ENCODE peak calls at places on chromosomes 16 and 17, in five cellular contexts. F, Q, R, X and Y are unnamed samples. For H3K36me3, the result is how much of the 10 kb centered on the place peaks cover.

GRCh38 chr17:55717898-55718735 is 4.5 kb downstream of the TMEM100 start:
- DNase-seq in F (no peak), Q (peak), R (peak), X (peak), Y (peak)

GRCh38 chr16:66430214-66430613 is 3.1 kb downstream of the BEAN1 start:
- DNase-seq in F (no peak), Q (no peak), R (no peak), X (no peak), Y (no peak)

GRCh38 chr16:67149276-67150057 is 1.3 kb downstream of the B3GNT9 start:
- DNase-seq in F (no peak), Q (no peak), R (no peak), X (no peak), Y (peak)

GRCh38 chr17:57281887-57282653 is 25.7 kb downstream of the MSI2 start:
- DNase-seq in F (no peak), Q (no peak), R (no peak), X (no peak), Y (no peak)

GRCh38 chr16:74695450-74696422 is 4.9 kb downstream of the MLKL start:
- DNase-seq in F (peak), Q (peak), R (peak), X (peak), Y (peak)

GRCh38 chr16:13858873-13859580 is 60.9 kb upstream of the ERCC4 start:
- DNase-seq in F (no peak), Q (no peak), R (no peak), X (no peak), Y (no peak)

GRCh38 chr17:18323507-18324139 is 8.5 kb downstream of the SMCR8 start:
- DNase-seq in F (no peak), Q (no peak), R (no peak), X (no peak), Y (no peak)

GRCh38 chr16:23863511-23864422 is 28.0 kb downstream of the PRKCB start:
- DNase-seq in F (no peak), Q (no peak), R (no peak), X (no peak), Y (no peak)

GRCh38 chr17:61352408-61352770 is 47.3 kb upstream of the TBX2 start:
- DNase-seq in F (no peak), Q (no peak), R (no peak), X (no peak), Y (no peak)

GRCh38 chr17:74529243-74529642 is 2.0 kb downstream of the CD300LB start:
- DNase-seq in F (no peak), Q (no peak), R (no peak), X (no peak), Y (no peak)

GRCh38 chr16:61050547-61050946 is 985.7 kb downstream of the CDH8 start:
- DNase-seq in F (no peak), Q (peak), R (no peak), X (no peak), Y (no peak)
- H3K36me3 ChIP-seq in F (under half), Q (under half), R (under half), X (under half), Y (under half)

DNA sequence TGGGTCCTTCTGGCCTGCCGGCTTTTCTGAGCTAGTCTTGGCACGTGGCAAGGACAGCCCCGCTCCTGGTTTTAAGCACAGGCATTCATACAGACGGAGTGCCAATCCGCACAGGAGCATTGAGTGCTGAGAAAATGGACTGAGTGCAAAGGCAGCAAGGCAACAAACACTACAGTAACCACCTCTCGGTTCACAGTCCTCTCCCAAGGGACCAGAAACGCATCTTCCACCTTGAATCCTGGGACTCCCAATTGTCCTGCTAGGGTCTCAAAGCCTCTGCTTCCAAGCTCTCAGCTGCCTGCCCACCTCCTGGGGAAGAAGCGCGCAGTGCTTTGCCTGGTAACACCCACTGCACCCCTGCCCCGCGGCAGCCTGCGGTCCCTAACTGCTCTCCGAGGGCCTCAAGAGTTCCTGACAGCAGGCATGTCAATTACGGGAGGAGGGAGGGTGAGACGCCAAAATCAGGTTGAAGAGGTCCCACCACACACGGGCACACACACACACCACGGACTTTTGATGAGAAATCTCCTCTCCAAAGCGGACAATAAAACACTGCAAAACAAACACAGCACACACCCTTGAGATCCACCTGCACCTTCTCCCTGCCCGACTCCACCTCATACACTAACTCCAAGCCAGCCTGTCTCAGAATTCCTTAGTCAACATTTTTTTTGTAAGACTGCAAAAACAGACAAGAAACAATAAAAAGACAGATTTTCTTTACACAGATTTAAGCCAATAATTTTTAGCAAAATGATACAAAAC is 15.0 kb downstream of the SLC16A3 start:
- DNase-seq in F (no peak), Q (no peak), R (no peak), X (no peak), Y (no peak)
- H3K36me3 ChIP-seq in F (half or more), Q (half or more), R (half or more), X (half or more), Y (half or more)

DNA sequence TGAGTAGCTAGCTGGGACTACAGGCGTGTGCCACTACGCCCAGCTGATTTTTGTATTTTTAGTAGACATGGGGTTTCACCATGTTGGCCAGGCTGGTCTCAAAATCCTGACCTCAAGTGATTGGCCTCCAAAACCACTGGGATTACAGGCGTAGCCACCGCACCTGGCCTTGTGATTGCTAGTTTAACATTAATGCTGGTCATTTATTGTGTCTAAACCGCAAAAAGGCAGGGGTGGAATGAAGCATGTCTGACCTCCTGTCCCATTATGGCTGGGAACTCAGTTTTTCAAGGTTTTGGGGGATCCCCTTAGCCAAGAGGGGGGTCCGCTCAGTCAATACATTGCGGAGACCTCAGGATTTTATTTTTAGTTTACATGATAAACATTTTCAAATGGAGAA is 10.7 kb upstream of the CNGB1 start:
- DNase-seq in F (no peak), Q (no peak), R (no peak), X (no peak), Y (no peak)
- H3K36me3 ChIP-seq in F (under half), Q (under half), R (under half), X (under half), Y (under half)

DNA sequence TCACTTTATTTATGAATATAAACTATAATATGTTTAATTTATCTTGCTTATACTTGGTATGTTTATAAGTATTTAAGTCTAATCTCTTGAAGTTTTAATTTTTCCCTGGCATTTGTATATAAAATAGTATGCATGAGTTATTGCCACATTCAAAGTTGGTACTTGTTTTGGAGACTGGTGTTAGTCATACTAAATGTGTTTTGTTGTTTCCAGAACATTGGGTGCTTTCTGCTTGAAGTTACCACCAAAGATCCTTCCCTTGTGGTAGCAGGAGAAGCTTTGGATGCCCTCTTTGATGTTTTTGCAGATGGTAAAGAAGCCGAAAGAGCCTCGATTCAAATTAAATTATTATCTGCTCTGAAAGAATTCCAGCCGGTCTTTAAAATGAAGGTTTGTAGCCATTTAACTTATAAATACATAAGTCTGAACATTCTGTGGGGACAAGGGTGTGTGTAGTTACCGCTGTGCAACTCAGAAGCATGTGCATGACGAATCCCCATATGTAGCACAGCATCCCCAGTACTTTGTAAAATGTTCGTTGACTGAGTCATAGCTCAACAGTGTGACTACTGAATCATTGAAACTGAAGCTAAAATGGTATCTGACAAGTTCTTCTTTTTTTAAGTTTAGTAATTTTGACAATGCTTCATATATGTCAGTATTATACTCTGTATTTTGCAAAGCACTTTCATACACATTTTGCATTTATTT is 36.4 kb downstream of the HEATR3 start:
- DNase-seq in F (peak), Q (no peak), R (no peak), X (no peak), Y (no peak)
- H3K36me3 ChIP-seq in F (under half), Q (half or more), R (under half), X (under half), Y (under half)